ENCODE peak calls at places on chromosomes 4 and X, in four cellular contexts. One of them, this sample, is unnamed.

GRCh38 chr4:23890369-23891063 is 669 bp upstream of the PPARGC1A start:
- DNase-seq in NCI-H1092 treated with DMSO at 0.1 percent for 48 hours: no peak
- DNase-seq in adrenal gland: no peak
- DNase-seq in fibroblast of lung: no peak
- DNase-seq in this sample: no peak

GRCh38 chr4:142719854-142720541 is 126.1 kb downstream of the INPP4B start:
- DNase-seq in NCI-H1092 treated with DMSO at 0.1 percent for 48 hours: no peak
- DNase-seq in adrenal gland: no peak
- DNase-seq in fibroblast of lung: peak; percentile 71
- DNase-seq in this sample: peak; percentile 3

GRCh38 chr4:43251760-43252317 is 359.3 kb downstream of the GRXCR1 start:
- DNase-seq in NCI-H1092 treated with DMSO at 0.1 percent for 48 hours: peak; percentile 70
- DNase-seq in adrenal gland: no peak
- DNase-seq in fibroblast of lung: peak; percentile 55
- DNase-seq in this sample: no peak

GRCh38 chr4:116358633-116359222 is 726.6 kb downstream of the TRAM1L1 start:
- DNase-seq in NCI-H1092 treated with DMSO at 0.1 percent for 48 hours: peak; percentile 26
- DNase-seq in adrenal gland: peak; percentile 71
- DNase-seq in fibroblast of lung: peak; percentile 45
- DNase-seq in this sample: peak; percentile 13

GRCh38 chr4:10666616-10667015 is 18.0 kb downstream of the CLNK start:
- DNase-seq in NCI-H1092 treated with DMSO at 0.1 percent for 48 hours: peak; percentile 57
- DNase-seq in adrenal gland: no peak
- DNase-seq in fibroblast of lung: no peak
- DNase-seq in this sample: no peak

GRCh38 chr4:138831943-138832342 is 183.6 kb upstream of the NOCT start:
- DNase-seq in NCI-H1092 treated with DMSO at 0.1 percent for 48 hours: no peak
- DNase-seq in adrenal gland: no peak
- DNase-seq in fibroblast of lung: no peak
- DNase-seq in this sample: no peak

GRCh38 chrX:9315086-9315485 is 149.8 kb upstream of the TBL1X start:
- DNase-seq in NCI-H1092 treated with DMSO at 0.1 percent for 48 hours: no peak
- DNase-seq in adrenal gland: no peak
- DNase-seq in fibroblast of lung: peak; percentile 44
- DNase-seq in this sample: no peak

GRCh38 chr4:77701111-77701510 is 95.5 kb downstream of the CXCL13 start:
- DNase-seq in NCI-H1092 treated with DMSO at 0.1 percent for 48 hours: no peak
- DNase-seq in adrenal gland: no peak
- DNase-seq in fibroblast of lung: no peak
- DNase-seq in this sample: no peak

GRCh38 chrX:1481636-1482529 is 29.2 kb upstream of the ASMTL start:
- DNase-seq in NCI-H1092 treated with DMSO at 0.1 percent for 48 hours: no peak
- DNase-seq in adrenal gland: peak; percentile 48
- DNase-seq in fibroblast of lung: peak; percentile 63
- DNase-seq in this sample: peak; percentile 46

GRCh38 chr4:2172161-2172560 is 69.8 kb downstream of the HAUS3 start:
- DNase-seq in NCI-H1092 treated with DMSO at 0.1 percent for 48 hours: no peak
- DNase-seq in adrenal gland: no peak
- DNase-seq in fibroblast of lung: no peak
- DNase-seq in this sample: no peak

GRCh38 chr4:5619913-5620625 is 88.3 kb downstream of the EVC2 start:
- DNase-seq in NCI-H1092 treated with DMSO at 0.1 percent for 48 hours: no peak
- DNase-seq in adrenal gland: no peak
- DNase-seq in fibroblast of lung: no peak
- DNase-seq in this sample: no peak

GRCh38 chr4:184664445-184665210 is 15.1 kb downstream of the PRIMPOL start:
- DNase-seq in NCI-H1092 treated with DMSO at 0.1 percent for 48 hours: no peak
- DNase-seq in adrenal gland: no peak
- DNase-seq in fibroblast of lung: peak; percentile 15
- DNase-seq in this sample: no peak

GRCh38 chr4:182518421-182518820 is 275.2 kb downstream of the TENM3 start:
- DNase-seq in NCI-H1092 treated with DMSO at 0.1 percent for 48 hours: no peak
- DNase-seq in adrenal gland: no peak
- DNase-seq in fibroblast of lung: no peak
- DNase-seq in this sample: no peak

GRCh38 chr4:30815685-30816084 is 95.5 kb downstream of the PCDH7 start:
- DNase-seq in NCI-H1092 treated with DMSO at 0.1 percent for 48 hours: no peak
- DNase-seq in adrenal gland: no peak
- DNase-seq in fibroblast of lung: no peak
- DNase-seq in this sample: no peak

GRCh38 chr4:6513678-6514077 is 41.3 kb upstream of the PPP2R2C start:
- DNase-seq in NCI-H1092 treated with DMSO at 0.1 percent for 48 hours: no peak
- DNase-seq in adrenal gland: no peak
- DNase-seq in fibroblast of lung: no peak
- DNase-seq in this sample: no peak

GRCh38 chr4:158729716-158730559 is 6.7 kb upstream of the PPID start:
- DNase-seq in NCI-H1092 treated with DMSO at 0.1 percent for 48 hours: peak; percentile 49
- DNase-seq in adrenal gland: peak; percentile 60
- DNase-seq in fibroblast of lung: peak; percentile 65
- DNase-seq in this sample: peak; percentile 47

GRCh38 chrX:39816871-39817731 is 280.7 kb downstream of the BCOR start:
- DNase-seq in NCI-H1092 treated with DMSO at 0.1 percent for 48 hours: no peak
- DNase-seq in adrenal gland: no peak
- DNase-seq in fibroblast of lung: peak; percentile 49
- DNase-seq in this sample: no peak

GRCh38 chr4:173834151-173834550 is 304.1 kb upstream of the HAND2 start:
- DNase-seq in NCI-H1092 treated with DMSO at 0.1 percent for 48 hours: no peak
- DNase-seq in adrenal gland: no peak
- DNase-seq in fibroblast of lung: no peak
- DNase-seq in this sample: no peak

GRCh38 chrX:33252306-33252825 is 41.0 kb upstream of the DMD start:
- DNase-seq in NCI-H1092 treated with DMSO at 0.1 percent for 48 hours: no peak
- DNase-seq in adrenal gland: no peak
- DNase-seq in fibroblast of lung: no peak
- DNase-seq in this sample: no peak

GRCh38 chr4:153234923-153235322 is 30.7 kb downstream of the TRIM2 start:
- DNase-seq in NCI-H1092 treated with DMSO at 0.1 percent for 48 hours: no peak
- DNase-seq in adrenal gland: no peak
- DNase-seq in fibroblast of lung: peak; percentile 82
- DNase-seq in this sample: no peak

GRCh38 chr4:122854860-122855259 is 28.2 kb downstream of the FGF2 start:
- DNase-seq in NCI-H1092 treated with DMSO at 0.1 percent for 48 hours: no peak
- DNase-seq in adrenal gland: no peak
- DNase-seq in fibroblast of lung: no peak
- DNase-seq in this sample: peak; percentile 5

GRCh38 chr4:22962186-22962786 is 269.5 kb downstream of the GBA3 start:
- DNase-seq in NCI-H1092 treated with DMSO at 0.1 percent for 48 hours: peak; percentile 39
- DNase-seq in adrenal gland: no peak
- DNase-seq in fibroblast of lung: peak; percentile 45
- DNase-seq in this sample: no peak

GRCh38 chrX:45806410-45807121 is 605.9 kb upstream of the DIPK2B start:
- DNase-seq in NCI-H1092 treated with DMSO at 0.1 percent for 48 hours: no peak
- DNase-seq in adrenal gland: no peak
- DNase-seq in fibroblast of lung: peak; percentile 98
- DNase-seq in this sample: no peak

GRCh38 chr4:30068234-30068633 is 651.9 kb upstream of the PCDH7 start:
- DNase-seq in NCI-H1092 treated with DMSO at 0.1 percent for 48 hours: no peak
- DNase-seq in adrenal gland: no peak
- DNase-seq in fibroblast of lung: no peak
- DNase-seq in this sample: no peak

GRCh38 chr4:7838136-7838782 is 101.4 kb downstream of the AFAP1 start:
- DNase-seq in NCI-H1092 treated with DMSO at 0.1 percent for 48 hours: no peak
- DNase-seq in adrenal gland: no peak
- DNase-seq in fibroblast of lung: no peak
- DNase-seq in this sample: no peak

GRCh38 chrX:10360121-10360520 is 203.3 kb downstream of the CLCN4 start:
- DNase-seq in NCI-H1092 treated with DMSO at 0.1 percent for 48 hours: peak; percentile 14
- DNase-seq in adrenal gland: no peak
- DNase-seq in fibroblast of lung: peak; percentile 32
- DNase-seq in this sample: peak; percentile 3

GRCh38 chrX:40258909-40259308 is 161.2 kb upstream of the BCOR start:
- DNase-seq in NCI-H1092 treated with DMSO at 0.1 percent for 48 hours: no peak
- DNase-seq in adrenal gland: no peak
- DNase-seq in fibroblast of lung: no peak
- DNase-seq in this sample: no peak

GRCh38 chr4:150256841-150257273 is 178.6 kb downstream of the DCLK2 start:
- DNase-seq in NCI-H1092 treated with DMSO at 0.1 percent for 48 hours: no peak
- DNase-seq in adrenal gland: no peak
- DNase-seq in fibroblast of lung: no peak
- DNase-seq in this sample: peak; percentile 19

GRCh38 chr4:163484906-163485305 is 9.6 kb upstream of the TMA16 start:
- DNase-seq in NCI-H1092 treated with DMSO at 0.1 percent for 48 hours: peak; percentile 17
- DNase-seq in adrenal gland: peak; percentile 27
- DNase-seq in fibroblast of lung: peak; percentile 34
- DNase-seq in this sample: peak; percentile 63

GRCh38 chr4:184893836-184894571 is 68.2 kb upstream of the ACSL1 start:
- DNase-seq in NCI-H1092 treated with DMSO at 0.1 percent for 48 hours: no peak
- DNase-seq in adrenal gland: no peak
- DNase-seq in fibroblast of lung: no peak
- DNase-seq in this sample: no peak

GRCh38 chrX:115562492-115562872 is 1.5 kb downstream of the PLS3 start:
- DNase-seq in NCI-H1092 treated with DMSO at 0.1 percent for 48 hours: no peak
- DNase-seq in adrenal gland: no peak
- DNase-seq in fibroblast of lung: peak; percentile 43
- DNase-seq in this sample: no peak

GRCh38 chr4:23938796-23939195 is 48.9 kb upstream of the PPARGC1A start:
- DNase-seq in NCI-H1092 treated with DMSO at 0.1 percent for 48 hours: no peak
- DNase-seq in adrenal gland: no peak
- DNase-seq in fibroblast of lung: no peak
- DNase-seq in this sample: no peak

This sample was measured in retina.